ENCODE peak calls at places on chromosomes 7 and 10, in four cellular contexts. M is epithelial cell of proximal tubule, O is fibroblast of pulmonary artery, K is H9. X is an unnamed sample.

GRCh38 chr7:28686418-28686800 is 271.7 kb downstream of the TRIL start:
- DNase-seq in M (no peak), O (peak), K (peak), X (no peak)

GRCh38 chr10:90484518-90484917 is 373.3 kb downstream of the HTR7 start:
- DNase-seq in O (no peak), K (peak), M (no peak), X (no peak)

GRCh38 chr7:133511708-133512107 is 258.8 kb downstream of the EXOC4 start:
- DNase-seq in M (no peak), K (no peak), O (no peak), X (no peak)

GRCh38 chr7:69508736-69509135 is 89.5 kb upstream of the AUTS2 start:
- DNase-seq in K (no peak), O (no peak), M (no peak), X (no peak)

GRCh38 chr7:80833289-80834104 is 85.4 kb downstream of the SEMA3C start:
- DNase-seq in O (peak), K (no peak), M (peak), X (no peak)

GRCh38 chr7:127976722-127977121 is 54.5 kb downstream of the LRRC4 start:
- DNase-seq in M (no peak), O (no peak), K (no peak), X (no peak)

GRCh38 chr10:53667063-53667462 is 894.5 kb upstream of the MBL2 start:
- DNase-seq in K (no peak), O (no peak), M (no peak), X (no peak)

GRCh38 chr7:131042269-131043160 is 285.2 kb upstream of the MKLN1 start:
- DNase-seq in M (no peak), K (peak), O (peak), X (no peak)

GRCh38 chr7:1741246-1741645 is 71.2 kb downstream of the ELFN1 start:
- DNase-seq in O (no peak), M (no peak), K (no peak), X (no peak)

GRCh38 chr10:48506147-48506917 is 98.5 kb downstream of the ARHGAP22 start:
- DNase-seq in K (peak), O (peak), M (no peak), X (peak)

GRCh38 chr10:91220954-91221696 is 662 bp downstream of the PCGF5 start:
- DNase-seq in O (no peak), M (no peak), K (peak), X (peak)

GRCh38 chr10:117221156-117221711 is 19.7 kb upstream of the SLC18A2 start:
- DNase-seq in K (peak), M (no peak), O (no peak), X (no peak)

GRCh38 chr7:114243019-114243507 is 171.6 kb upstream of the FOXP2 start:
- DNase-seq in K (no peak), O (no peak), M (peak), X (no peak)

GRCh38 chr10:43396061-43396927 is 12.7 kb downstream of the HNRNPF start:
- DNase-seq in M (no peak), O (peak), K (peak), X (peak)

GRCh38 chr10:78339251-78339650 is 305.6 kb downstream of the RPS24 start:
- DNase-seq in O (no peak), M (no peak), K (peak), X (peak)

GRCh38 chr7:94449151-94449725 is 54.5 kb downstream of the COL1A2 start:
- DNase-seq in O (peak), M (peak), K (no peak), X (no peak)

GRCh38 chr7:66697451-66698438 is 42.8 kb upstream of the RABGEF1 start:
- DNase-seq in K (no peak), O (peak), M (no peak), X (no peak)

GRCh38 chr10:125208854-125209545 is 48.6 kb upstream of the CTBP2 start:
- DNase-seq in M (no peak), K (no peak), O (no peak), X (no peak)

GRCh38 chr7:52826515-52826914 is 208.9 kb upstream of the POM121L12 start:
- DNase-seq in K (no peak), M (no peak), O (no peak), X (no peak)

GRCh38 chr7:20219446-20220292 is 2.5 kb upstream of the MACC1 start:
- DNase-seq in K (peak), M (peak), O (peak), X (no peak)

GRCh38 chr10:11082551-11082950 is 64.9 kb downstream of the CELF2 start:
- DNase-seq in M (no peak), O (no peak), K (no peak), X (no peak)

GRCh38 chr10:84135836-84136235 is 3.5 kb upstream of the GHITM start:
- DNase-seq in M (no peak), O (no peak), K (no peak), X (no peak)

GRCh38 chr10:84138478-84139125 is 707 bp upstream of the GHITM start:
- DNase-seq in O (no peak), K (no peak), M (no peak), X (no peak)

GRCh38 chr10:84140036-84140379 is 699 bp downstream of the GHITM start:
- DNase-seq in O (peak), M (no peak), K (no peak), X (no peak)

GRCh38 chr10:84139126-84140035 is at the start of gene GHITM:
- DNase-seq in O (peak), M (peak), K (peak), X (peak)
- TF ChIP-seq CTCF in O (peak), M (peak), K (peak), X (peak)

GRCh38 chr10:18684953-18685352 is 25.7 kb downstream of the ARL5B start:
- DNase-seq in O (no peak), M (no peak), K (no peak), X (no peak)

GRCh38 chr10:18684416-18684815 is 25.2 kb downstream of the ARL5B start:
- DNase-seq in K (no peak), M (no peak), O (no peak), X (no peak)

GRCh38 chr10:18681971-18682403 is 22.8 kb downstream of the ARL5B start:
- DNase-seq in O (peak), M (no peak), K (no peak), X (no peak)

GRCh38 chr10:18681366-18681765 is 22.1 kb downstream of the ARL5B start:
- DNase-seq in K (no peak), O (peak), M (no peak), X (no peak)

GRCh38 chr10:18683427-18683826 is 24.2 kb downstream of the ARL5B start:
- DNase-seq in K (no peak), O (peak), M (no peak), X (no peak)
- TF ChIP-seq CTCF in K (no peak), O (no peak), M (no peak), X (no peak)

DNA sequence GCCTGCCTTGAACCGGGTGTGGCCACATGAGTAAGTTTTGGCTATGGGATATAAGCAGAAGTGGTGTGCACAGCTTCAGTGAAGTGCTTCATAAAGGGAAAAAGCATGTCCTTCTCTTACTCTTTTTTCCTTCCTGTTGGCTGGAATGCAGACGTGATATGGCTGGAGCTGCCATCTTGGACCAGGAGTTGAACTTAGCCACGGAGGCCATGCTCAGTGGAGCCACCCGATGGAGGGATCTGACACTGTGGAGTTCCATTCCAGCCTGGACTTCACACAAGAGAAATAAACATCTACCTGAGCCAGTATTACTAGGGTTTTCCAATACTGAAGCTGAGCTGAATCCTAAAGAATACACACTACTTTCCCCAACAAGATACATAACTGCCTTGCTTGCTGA is 52.3 kb downstream of the CCDC3 start:
- DNase-seq in M (no peak), K (no peak), O (no peak), X (no peak)
- TF ChIP-seq CTCF in M (no peak), K (peak), O (no peak), X (peak)

GRCh38 chr10:34960983-34961382 is 129.2 kb downstream of the CUL2 start:
- DNase-seq in O (peak), M (no peak), K (no peak), X (no peak)
- TF ChIP-seq CTCF in O (peak), M (peak), K (peak), X (no peak)

GRCh38 chr10:35635576-35635975 is 6.5 kb downstream of the FZD8 start:
- DNase-seq in K (peak), M (no peak), O (peak), X (no peak)

GRCh38 chr10:35631404-35631803 is 10.7 kb downstream of the FZD8 start:
- DNase-seq in M (no peak), O (no peak), K (no peak), X (no peak)

GRCh38 chr10:35636942-35637341 is 5.2 kb downstream of the FZD8 start:
- DNase-seq in M (no peak), O (no peak), K (no peak), X (no peak)

GRCh38 chr10:35633006-35633980 is 8.8 kb downstream of the FZD8 start:
- DNase-seq in M (no peak), K (no peak), O (no peak), X (no peak)

DNA sequence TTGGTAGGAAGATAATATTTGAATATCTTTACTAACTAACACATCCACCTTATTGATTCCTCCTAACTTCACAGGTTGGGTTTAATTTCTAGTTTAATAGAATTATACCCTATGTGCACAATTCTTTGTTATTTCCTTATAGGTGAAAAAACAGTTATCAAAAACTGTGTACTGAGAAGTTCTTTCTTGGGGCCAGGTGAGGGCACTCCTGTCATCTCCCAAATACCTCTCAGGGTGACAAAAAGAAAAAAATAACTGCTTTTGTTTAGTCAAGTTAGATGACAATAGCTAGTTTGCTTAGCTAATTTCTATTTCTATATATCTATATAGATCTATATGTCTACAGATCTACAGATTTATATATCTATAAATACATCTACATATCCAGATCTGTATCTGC is 10.1 kb downstream of the FZD8 start:
- DNase-seq in O (no peak), M (no peak), K (no peak), X (no peak)
- TF ChIP-seq CTCF in O (no peak), M (peak), K (peak), X (peak)

GRCh38 chr10:61897671-61898434 is 3.6 kb upstream of the ARID5B start:
- DNase-seq in O (peak), M (no peak), K (peak), X (no peak)
- TF ChIP-seq CTCF in O (peak), M (peak), K (peak), X (peak)

DNA sequence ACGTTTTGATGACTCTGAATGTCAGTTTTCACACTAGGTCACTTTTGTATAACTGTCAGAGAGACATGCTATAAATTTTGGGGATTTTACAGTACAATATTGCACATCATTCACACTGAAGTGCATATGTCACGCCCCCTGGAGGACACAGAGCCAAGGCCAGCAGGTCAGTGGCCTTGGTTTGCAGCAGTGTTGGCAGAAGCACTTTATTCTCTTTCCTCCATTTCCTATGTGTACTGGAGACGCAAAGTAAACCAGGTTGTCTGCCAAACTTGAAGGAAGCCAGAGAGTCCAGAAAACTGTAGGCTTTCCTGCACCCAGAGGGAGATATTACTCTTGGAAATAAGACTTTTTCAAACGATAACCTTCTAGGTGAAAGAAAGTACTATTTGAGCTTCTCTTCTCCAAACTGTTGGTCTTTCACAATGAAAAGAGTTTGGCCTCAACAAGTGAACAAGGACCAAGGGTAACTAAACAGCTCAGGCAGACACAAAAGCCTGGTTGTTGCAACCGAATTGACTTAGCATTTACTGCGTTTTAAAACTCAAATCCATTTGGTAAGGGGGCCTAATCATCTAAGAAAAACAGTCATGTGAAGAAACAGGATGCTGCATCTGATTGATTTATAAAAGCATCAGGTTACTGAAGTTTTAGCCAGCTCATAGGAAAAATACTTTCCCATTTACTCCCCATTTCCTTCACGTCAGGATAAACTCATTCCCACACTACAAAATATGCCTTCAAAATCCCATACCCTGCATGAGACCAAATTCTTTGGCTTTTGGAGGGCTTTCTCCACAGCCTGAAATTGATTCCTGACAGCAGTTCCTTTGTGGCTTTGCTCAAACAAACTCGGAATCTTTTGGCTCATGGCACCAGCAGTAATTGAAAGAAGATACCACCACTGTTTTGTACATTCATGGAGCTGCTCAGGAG is 83.0 kb upstream of the SEC61G start:
- DNase-seq in M (no peak), O (peak), K (peak), X (no peak)
- TF ChIP-seq CTCF in M (peak), O (peak), K (peak), X (peak)

DNA sequence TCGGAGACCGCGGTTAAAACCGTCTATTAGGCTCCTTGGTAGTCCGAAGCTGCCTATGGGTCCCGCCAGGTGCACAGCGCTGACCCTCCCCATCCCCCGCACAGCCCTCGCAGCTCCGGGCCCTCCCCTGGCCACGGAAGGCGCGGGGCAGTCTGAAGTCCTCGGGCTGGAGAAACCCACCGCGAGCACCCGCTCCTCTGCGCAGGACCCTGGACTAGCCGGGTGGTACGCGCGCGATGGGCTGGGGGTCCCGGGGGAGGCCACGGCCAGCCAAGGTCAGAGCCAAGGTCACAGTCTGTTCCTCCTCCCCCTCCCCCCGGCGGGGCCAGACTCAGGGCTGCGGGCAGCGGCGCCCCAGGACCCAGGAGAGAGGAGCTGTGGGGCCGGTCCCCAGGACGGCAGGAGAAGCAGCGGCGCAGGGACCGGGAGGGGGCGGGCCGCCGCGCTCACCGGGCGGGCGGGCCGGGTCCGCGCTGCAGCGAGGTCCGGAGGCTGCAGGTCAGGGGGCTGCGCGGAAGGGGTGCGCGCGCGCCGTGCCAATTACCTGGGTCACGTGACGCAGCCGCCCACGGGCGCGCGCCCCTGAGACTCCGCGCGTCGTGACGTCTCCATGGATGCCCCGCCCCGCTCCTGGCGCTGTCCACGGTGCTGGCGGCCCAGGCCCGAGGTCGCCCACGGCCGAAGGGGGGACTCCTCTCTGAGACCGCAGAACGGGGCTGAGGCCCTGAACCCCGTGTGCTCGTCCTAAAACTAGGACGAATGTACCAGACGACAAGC is at the start of gene OGDHL:
- DNase-seq in M (no peak), K (peak), O (peak), X (peak)
- TF ChIP-seq CTCF in M (no peak), K (no peak), O (no peak), X (no peak)

X was measured in type B pancreatic cell.